ENCODE peak calls at places on chromosomes 4 and X, in four cellular contexts. L, O, F and M are unnamed samples.

GRCh38 chr4:37648084-37648817 is 37.9 kb downstream of the RELL1 start:
- DNase-seq in O (peak), L (peak), F (peak), M (no peak)

GRCh38 chr4:87425711-87426110 is 3.3 kb downstream of the NUDT9 start:
- DNase-seq in F (no peak), O (no peak), L (no peak), M (no peak)

GRCh38 chr4:137408527-137409177 is 123.6 kb downstream of the PCDH18 start:
- DNase-seq in F (no peak), O (no peak), L (no peak), M (no peak)

GRCh38 chrX:1598021-1598875 is 6.8 kb downstream of the AKAP17A start:
- DNase-seq in O (no peak), F (no peak), L (no peak), M (no peak)

GRCh38 chr4:14095881-14096280 is 468.4 kb upstream of the BOD1L1 start:
- DNase-seq in O (no peak), F (no peak), L (no peak), M (no peak)

GRCh38 chr4:34850983-34851382 is 1393.3 kb downstream of the ARAP2 start:
- DNase-seq in L (no peak), F (peak), O (no peak), M (no peak)

GRCh38 chrX:85024562-85024961 is 20.9 kb downstream of the APOOL start:
- DNase-seq in F (no peak), L (no peak), O (no peak), M (no peak)

GRCh38 chr4:157221426-157221894 is 932 bp downstream of the GRIA2 start:
- DNase-seq in F (no peak), O (no peak), L (no peak), M (no peak)

GRCh38 chrX:156001667-156002021 is 4.1 kb downstream of the IL9R start:
- DNase-seq in L (no peak), F (no peak), O (no peak), M (no peak)

GRCh38 chr4:52861171-52861873 is 795 bp upstream of the RASL11B start:
- DNase-seq in F (no peak), O (no peak), L (no peak), M (no peak)

GRCh38 chrX:111372065-111372464 is 39.9 kb downstream of the DCX start:
- DNase-seq in L (no peak), F (no peak), O (no peak), M (no peak)

GRCh38 chr4:8919651-8920288 is 48.1 kb upstream of the HMX1 start:
- DNase-seq in L (no peak), F (no peak), O (peak), M (no peak)

GRCh38 chrX:42096262-42096939 is 173.0 kb upstream of the CASK start:
- DNase-seq in F (peak), O (no peak), L (peak), M (no peak)

GRCh38 chr4:153788419-153789276 is at the start of gene SFRP2:
- DNase-seq in L (peak), O (no peak), F (no peak), M (no peak)

GRCh38 chr4:7146764-7147071 is 45.6 kb upstream of the SORCS2 start:
- DNase-seq in L (no peak), F (no peak), O (no peak), M (no peak)

GRCh38 chr4:155304375-155304774 is 72.4 kb downstream of the MAP9 start:
- DNase-seq in L (no peak), O (no peak), F (no peak), M (no peak)

GRCh38 chr4:94976371-94977011 is 218.7 kb downstream of the BMPR1B start:
- DNase-seq in L (peak), O (no peak), F (peak), M (no peak)

GRCh38 chr4:157128395-157128794 is 52.4 kb downstream of the GLRB start:
- DNase-seq in L (peak), F (peak), O (no peak), M (no peak)

GRCh38 chr4:113827285-113827684 is 65.7 kb upstream of the CAMK2D start:
- DNase-seq in L (peak), O (no peak), F (peak), M (no peak)

GRCh38 chr4:8773124-8773931 is 98.3 kb downstream of the HMX1 start:
- DNase-seq in F (no peak), O (peak), L (no peak), M (no peak)

GRCh38 chr4:82797591-82798081 is 960 bp downstream of the SCD5 start:
- DNase-seq in L (peak), O (no peak), F (no peak), M (no peak)

GRCh38 chr4:16377887-16378286 is 151.6 kb upstream of the TAPT1 start:
- DNase-seq in L (no peak), O (no peak), F (no peak), M (no peak)

GRCh38 chr4:3688018-3688998 is 77.9 kb upstream of the ADRA2C start:
- DNase-seq in L (no peak), F (no peak), O (no peak), M (no peak)

GRCh38 chr4:146330392-146330791 is 116.1 kb downstream of the REELD1 start:
- DNase-seq in L (peak), F (no peak), O (no peak), M (no peak)

GRCh38 chr4:113645771-113646455 is 115.6 kb downstream of the CAMK2D start:
- DNase-seq in O (no peak), F (peak), L (no peak), M (no peak)

GRCh38 chrX:15947648-15948317 is 93.2 kb upstream of the AP1S2 start:
- DNase-seq in O (no peak), L (peak), F (peak), M (no peak)

GRCh38 chr4:99457270-99457669 is 22.1 kb upstream of the ADH7 start:
- DNase-seq in O (no peak), F (no peak), L (peak), M (no peak)

GRCh38 chr4:155433636-155434360 is 57.0 kb upstream of the MAP9 start:
- DNase-seq in O (no peak), F (peak), L (peak), M (no peak)

GRCh38 chr4:1939664-1940509 is 68.7 kb downstream of the NSD2 start:
- DNase-seq in O (no peak), L (peak), F (peak), M (no peak)

GRCh38 chrX:15158736-15159406 is 111.0 kb downstream of the ASB9 start:
- DNase-seq in F (no peak), O (no peak), L (no peak), M (no peak)

GRCh38 chrX:153829549-153829798 is 870 bp downstream of the PDZD4 start:
- DNase-seq in F (no peak), O (no peak), L (no peak), M (no peak)

GRCh38 chr4:168877779-168878491 is 132.1 kb downstream of the CBR4 start:
- DNase-seq in L (peak), O (no peak), F (no peak), M (no peak)

GRCh38 chr4:112562254-112562653 is 46.3 kb upstream of the NEUROG2 start:
- DNase-seq in L (no peak), F (no peak), O (no peak), M (no peak)

GRCh38 chr4:42519803-42520417 is 122.6 kb downstream of the SHISA3 start:
- DNase-seq in O (no peak), F (peak), L (peak), M (peak)

GRCh38 chr4:1365271-1366178 is 18.5 kb downstream of the UVSSA start:
- DNase-seq in L (no peak), O (no peak), F (no peak), M (no peak)

GRCh38 chr4:158313566-158313965 is 103.3 kb downstream of the TMEM144 start:
- DNase-seq in L (no peak), F (peak), O (no peak), M (no peak)

GRCh38 chr4:158314756-158315487 is 104.6 kb downstream of the TMEM144 start:
- DNase-seq in O (no peak), F (peak), L (peak), M (no peak)

GRCh38 chr4:158319880-158320279 is 109.6 kb downstream of the TMEM144 start:
- DNase-seq in L (no peak), F (no peak), O (no peak), M (no peak)

GRCh38 chr4:158316264-158316663 is 106.0 kb downstream of the TMEM144 start:
- DNase-seq in O (no peak), L (peak), F (no peak), M (no peak)

GRCh38 chr4:158315706-158316105 is 105.4 kb downstream of the TMEM144 start:
- DNase-seq in F (peak), L (peak), O (no peak), M (no peak)
- H3K4me3 ChIP-seq in F (no peak), L (peak), O (no peak), M (no peak)

DNA sequence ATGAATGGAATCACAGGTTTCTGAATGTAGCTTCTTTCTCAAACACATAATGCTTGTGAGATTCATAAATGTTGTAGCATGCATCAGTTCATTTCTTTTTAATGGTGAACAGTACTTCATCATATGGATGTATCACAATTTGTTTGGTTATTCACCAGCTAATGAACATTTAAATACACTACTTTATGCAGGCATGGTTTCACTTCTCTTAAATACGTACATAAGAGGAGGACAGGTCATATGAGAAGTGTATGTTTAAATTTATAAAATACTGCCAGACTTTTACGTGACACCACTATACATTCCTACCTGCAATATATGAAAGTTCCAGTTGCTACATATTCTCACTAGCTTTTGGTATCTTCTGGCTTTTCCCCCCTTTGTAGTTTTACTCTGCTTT is 65.4 kb downstream of the ANKRD17 start:
- DNase-seq in F (no peak), O (no peak), L (no peak), M (no peak)
- H3K4me3 ChIP-seq in F (no peak), O (no peak), L (no peak), M (no peak)

DNA sequence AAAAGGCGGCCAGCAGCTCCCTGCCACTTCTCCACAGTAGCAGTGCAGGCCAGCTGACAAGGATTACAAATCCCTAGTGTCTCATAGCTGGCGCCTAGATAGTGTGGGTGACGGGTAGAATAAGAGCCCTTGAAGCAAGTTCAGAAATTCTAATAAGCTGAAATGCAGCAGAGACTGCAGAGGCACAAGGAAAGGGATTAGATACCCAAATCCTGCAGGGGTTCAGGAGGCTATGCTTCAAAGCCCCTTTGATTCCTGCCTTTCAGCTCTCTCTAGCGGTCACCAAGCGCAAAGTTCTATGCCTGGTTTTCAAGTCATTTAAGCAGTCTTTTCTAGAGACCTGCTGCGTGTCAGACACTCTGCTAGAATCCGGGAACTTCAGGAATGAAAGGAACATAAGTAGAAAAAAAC is 79.2 kb downstream of the RLIM start:
- DNase-seq in F (peak), O (no peak), L (peak), M (no peak)
- H3K4me3 ChIP-seq in F (peak), O (peak), L (peak), M (peak)

GRCh38 chr4:122701061-122701460 is 31.4 kb upstream of the BBS12 start:
- DNase-seq in F (no peak), L (no peak), O (no peak), M (no peak)

GRCh38 chr4:122702939-122703338 is 29.6 kb upstream of the BBS12 start:
- DNase-seq in F (no peak), O (no peak), L (no peak), M (no peak)

GRCh38 chr4:122701965-122702364 is 30.5 kb upstream of the BBS12 start:
- DNase-seq in F (no peak), O (no peak), L (no peak), M (no peak)

GRCh38 chr4:122703868-122704267 is 28.6 kb upstream of the BBS12 start:
- DNase-seq in L (no peak), O (no peak), F (no peak), M (no peak)

GRCh38 chr4:122700178-122700725 is 32.3 kb upstream of the BBS12 start:
- DNase-seq in F (no peak), O (peak), L (no peak), M (no peak)
- H3K4me3 ChIP-seq in F (no peak), O (peak), L (no peak), M (no peak)

GRCh38 chr4:184734758-184735157 is 862 bp upstream of the CENPU start:
- DNase-seq in O (no peak), L (no peak), F (no peak), M (no peak)
- H3K4me3 ChIP-seq in O (peak), L (peak), F (peak), M (no peak)

DNA sequence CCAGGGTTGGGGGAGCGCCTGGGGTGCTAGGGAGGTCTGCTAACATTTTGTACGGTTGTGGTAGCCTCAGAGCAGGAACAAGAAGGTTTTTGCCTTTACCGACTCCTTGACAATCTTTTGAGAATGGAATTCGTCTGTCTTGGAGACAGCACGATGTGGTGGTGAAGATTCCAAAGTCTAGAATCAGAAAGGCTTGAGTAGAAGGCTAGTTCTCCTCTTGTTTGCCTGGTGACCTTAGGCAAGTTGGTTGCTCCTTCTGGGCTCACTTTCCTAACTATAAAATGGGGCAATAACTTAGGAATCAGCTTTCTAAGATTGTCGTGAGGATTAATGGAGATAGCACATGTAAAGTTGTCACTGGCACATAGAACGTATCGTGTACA is 741 bp downstream of the FAM47E start:
- DNase-seq in L (no peak), O (no peak), F (no peak), M (no peak)
- H3K4me3 ChIP-seq in L (peak), O (peak), F (peak), M (no peak)

GRCh38 chr4:107721436-107722090 is 1.5 kb upstream of the PAPSS1 start:
- DNase-seq in L (no peak), O (no peak), F (no peak), M (no peak)
- H3K4me3 ChIP-seq in L (peak), O (peak), F (no peak), M (peak)

DNA sequence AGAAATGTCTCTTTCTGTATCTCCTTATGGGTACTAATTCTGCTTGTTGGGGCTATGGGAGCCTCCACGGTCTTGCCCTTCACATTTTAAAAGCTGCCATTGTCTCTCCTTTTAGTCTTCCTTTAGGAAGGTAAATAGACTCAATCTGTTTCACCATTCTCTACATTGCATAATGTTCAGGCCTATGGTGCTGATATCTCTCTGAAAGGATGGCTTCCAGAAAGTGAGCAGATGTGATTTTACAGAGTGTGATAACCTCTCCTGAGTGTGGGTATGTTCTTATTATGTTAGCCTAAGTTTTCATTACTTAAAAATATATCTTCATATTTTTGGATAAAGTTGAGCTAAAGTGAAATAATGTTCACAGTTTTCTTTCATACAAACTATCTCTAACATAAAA is 254.0 kb upstream of the PITX2 start:
- DNase-seq in O (no peak), F (no peak), L (no peak), M (no peak)
- H3K4me3 ChIP-seq in O (no peak), F (no peak), L (no peak), M (no peak)

GRCh38 chr4:180057891-180058643 is 2185.1 kb upstream of the TENM3 start:
- DNase-seq in O (no peak), F (no peak), L (peak), M (no peak)

GRCh38 chr4:180058731-180059215 is 2184.4 kb upstream of the TENM3 start:
- DNase-seq in F (no peak), O (no peak), L (peak), M (no peak)

GRCh38 chr4:180060159-180060889 is 2182.9 kb upstream of the TENM3 start:
- DNase-seq in O (no peak), L (peak), F (no peak), M (no peak)

GRCh38 chr4:180059216-180059881 is 2183.9 kb upstream of the TENM3 start:
- DNase-seq in F (no peak), L (peak), O (no peak), M (no peak)

GRCh38 chr4:180057198-180057821 is 2185.9 kb upstream of the TENM3 start:
- DNase-seq in F (no peak), O (no peak), L (peak), M (no peak)
- H3K4me3 ChIP-seq in F (no peak), O (no peak), L (no peak), M (no peak)